ENCODE peak calls at places on chromosome 11, in five cellular contexts. U is K562, S is sigmoid colon, F is ovary, H is stomach. R is an unnamed sample.

GRCh38 chr11:118699508-118700220 is 20.2 kb upstream of the TREH start:
- DNase-seq in S (peak), U (no peak), F (no peak), H (no peak), R (no peak)

GRCh38 chr11:85627332-85627997 is at the start of gene DLG2:
- DNase-seq in H (no peak), U (no peak), S (no peak), F (no peak), R (peak)

GRCh38 chr11:134837166-134837886 is 425.3 kb upstream of the B3GAT1 start:
- DNase-seq in S (no peak), F (no peak), U (peak), H (no peak), R (no peak)

GRCh38 chr11:61685611-61685955 is 5.4 kb downstream of the DAGLA start:
- DNase-seq in U (no peak), H (no peak), S (no peak), F (no peak), R (no peak)

GRCh38 chr11:67283490-67283963 is 5.6 kb upstream of the ANKRD13D start:
- DNase-seq in H (no peak), F (no peak), S (peak), U (no peak), R (no peak)

GRCh38 chr11:43833657-43834073 is 47.0 kb upstream of the ALKBH3 start:
- DNase-seq in F (no peak), U (no peak), H (peak), S (no peak), R (no peak)

GRCh38 chr11:18243783-18244362 is 4.6 kb downstream of the SAA2 start:
- DNase-seq in F (no peak), U (peak), S (no peak), H (peak), R (peak)

GRCh38 chr11:87019582-87020271 is 18.0 kb upstream of the TMEM135 start:
- DNase-seq in S (no peak), F (no peak), H (no peak), U (no peak), R (no peak)

GRCh38 chr11:67698247-67698646 is 23.8 kb upstream of the ALDH3B2 start:
- DNase-seq in F (no peak), S (no peak), H (no peak), U (peak), R (no peak)

GRCh38 chr11:131297441-131297840 is 73.0 kb upstream of the NTM start:
- DNase-seq in U (no peak), F (no peak), S (no peak), H (no peak), R (no peak)

GRCh38 chr11:1087961-1088926 is 13.6 kb downstream of the MUC2 start:
- DNase-seq in S (peak), U (peak), H (no peak), F (no peak), R (peak)

GRCh38 chr11:131412061-131412460 is 41.6 kb downstream of the NTM start:
- DNase-seq in H (no peak), S (no peak), U (no peak), F (no peak), R (no peak)

GRCh38 chr11:32790916-32791315 is 3.5 kb downstream of the CCDC73 start:
- DNase-seq in U (no peak), H (no peak), S (no peak), F (no peak), R (no peak)

GRCh38 chr11:32796425-32796824 is 2.0 kb upstream of the CCDC73 start:
- DNase-seq in H (no peak), S (no peak), F (no peak), U (no peak), R (no peak)

GRCh38 chr11:32792948-32793475 is 1.4 kb downstream of the CCDC73 start:
- DNase-seq in U (peak), F (peak), H (peak), S (no peak), R (peak)

GRCh38 chr11:32794439-32794838 is at the start of gene CCDC73:
- DNase-seq in U (no peak), H (no peak), S (no peak), F (no peak), R (no peak)

GRCh38 chr11:32792111-32792947 is 2.1 kb downstream of the CCDC73 start:
- DNase-seq in H (no peak), F (no peak), U (no peak), S (no peak), R (no peak)
- H3K4me3 ChIP-seq in H (no peak), F (no peak), U (no peak), S (no peak), R (no peak)

GRCh38 chr11:5631426-5631825 is 6.6 kb downstream of the TRIM34 start:
- DNase-seq in S (no peak), F (no peak), U (no peak), H (no peak), R (no peak)

GRCh38 chr11:5626191-5626590 is 1.4 kb downstream of the TRIM34 start:
- DNase-seq in U (no peak), S (no peak), F (no peak), H (no peak), R (no peak)

DNA sequence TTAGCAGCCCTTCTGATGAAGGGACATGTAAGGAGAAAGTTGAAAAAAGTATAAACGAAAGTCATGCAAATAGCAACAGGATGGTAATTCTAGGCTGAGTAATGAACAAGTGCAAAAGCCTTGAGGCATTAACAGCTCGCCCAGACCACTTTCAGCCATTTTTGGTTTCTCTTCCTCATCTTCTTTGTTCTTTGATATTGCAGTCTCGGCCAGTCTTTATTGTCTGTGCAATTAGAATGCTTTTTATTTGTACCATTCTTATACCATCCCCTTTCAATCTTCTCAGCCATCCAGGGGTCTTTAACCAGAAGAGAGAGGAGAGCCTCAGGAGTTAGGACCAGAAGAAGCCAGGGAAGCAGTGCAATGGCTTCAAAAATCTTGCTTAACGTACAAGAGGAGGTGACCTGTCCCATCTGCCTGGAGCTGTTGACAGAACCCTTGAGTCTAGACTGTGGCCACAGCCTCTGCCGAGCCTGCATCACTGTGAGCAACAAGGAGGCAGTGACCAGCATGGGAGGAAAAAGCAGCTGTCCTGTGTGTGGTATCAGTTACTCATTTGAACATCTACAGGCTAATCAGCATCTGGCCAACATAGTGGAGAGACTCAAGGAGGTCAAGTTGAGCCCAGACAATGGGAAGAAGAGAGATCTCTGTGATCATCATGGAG is 7.3 kb downstream of the TRIM34 start:
- DNase-seq in U (no peak), F (no peak), S (no peak), H (no peak), R (no peak)
- TF ChIP-seq EP300 in U (no peak), F (no peak), S (no peak), H (no peak), R (no peak)

GRCh38 chr11:117220568-117220967 is 11.3 kb downstream of the PCSK7 start:
- DNase-seq in U (no peak), F (peak), S (peak), H (no peak), R (no peak)

GRCh38 chr11:117219455-117219854 is 12.4 kb downstream of the PCSK7 start:
- DNase-seq in S (peak), F (no peak), H (no peak), U (no peak), R (no peak)

GRCh38 chr11:117221775-117222517 is 9.9 kb downstream of the PCSK7 start:
- DNase-seq in U (no peak), H (peak), S (peak), F (peak), R (no peak)

GRCh38 chr11:117219995-117220394 is 11.9 kb downstream of the PCSK7 start:
- DNase-seq in U (no peak), S (peak), H (no peak), F (no peak), R (no peak)

GRCh38 chr11:117220999-117221774 is 10.7 kb downstream of the PCSK7 start:
- DNase-seq in S (peak), H (no peak), F (peak), U (no peak), R (no peak)
- H3K4me3 ChIP-seq in S (no peak), H (no peak), F (no peak), U (no peak), R (no peak)

GRCh38 chr11:126864934-126865333 is 135.6 kb downstream of the KIRREL3 start:
- DNase-seq in F (no peak), S (no peak), U (no peak), H (no peak), R (no peak)

GRCh38 chr11:126861796-126862195 is 138.8 kb downstream of the KIRREL3 start:
- DNase-seq in F (no peak), S (no peak), H (no peak), U (no peak), R (no peak)

GRCh38 chr11:126863294-126863997 is 137.1 kb downstream of the KIRREL3 start:
- DNase-seq in F (no peak), H (no peak), S (no peak), U (no peak), R (no peak)

GRCh38 chr11:126857860-126858808 is 142.4 kb downstream of the KIRREL3 start:
- DNase-seq in H (no peak), S (no peak), U (no peak), F (no peak), R (no peak)

GRCh38 chr11:126862664-126863247 is 137.8 kb downstream of the KIRREL3 start:
- DNase-seq in H (no peak), U (no peak), F (no peak), S (no peak), R (no peak)
- TF ChIP-seq EP300 in H (no peak), U (no peak), F (no peak), S (no peak), R (no peak)

GRCh38 chr11:120563698-120564572 is 52.4 kb downstream of the GRIK4 start:
- DNase-seq in U (no peak), F (peak), S (no peak), H (no peak), R (no peak)
- H3K4me3 ChIP-seq in U (no peak), F (peak), S (no peak), H (peak), R (no peak)

GRCh38 chr11:100546714-100547113 is 140.4 kb upstream of the ARHGAP42 start:
- DNase-seq in F (no peak), H (no peak), S (no peak), U (no peak), R (no peak)
- TF ChIP-seq EP300 in F (no peak), H (no peak), S (no peak), U (no peak), R (no peak)

GRCh38 chr11:46278387-46279173 is 1.1 kb downstream of the CREB3L1 start:
- DNase-seq in S (peak), H (peak), U (peak), F (peak), R (peak)

GRCh38 chr11:46285173-46285572 is 7.7 kb downstream of the CREB3L1 start:
- DNase-seq in U (no peak), H (no peak), F (no peak), S (no peak), R (no peak)

GRCh38 chr11:46277623-46278386 is at the start of gene CREB3L1:
- DNase-seq in U (peak), F (peak), H (peak), S (peak), R (peak)

GRCh38 chr11:46279393-46280099 is 2.1 kb downstream of the CREB3L1 start:
- DNase-seq in H (peak), S (peak), U (no peak), F (peak), R (no peak)

DNA sequence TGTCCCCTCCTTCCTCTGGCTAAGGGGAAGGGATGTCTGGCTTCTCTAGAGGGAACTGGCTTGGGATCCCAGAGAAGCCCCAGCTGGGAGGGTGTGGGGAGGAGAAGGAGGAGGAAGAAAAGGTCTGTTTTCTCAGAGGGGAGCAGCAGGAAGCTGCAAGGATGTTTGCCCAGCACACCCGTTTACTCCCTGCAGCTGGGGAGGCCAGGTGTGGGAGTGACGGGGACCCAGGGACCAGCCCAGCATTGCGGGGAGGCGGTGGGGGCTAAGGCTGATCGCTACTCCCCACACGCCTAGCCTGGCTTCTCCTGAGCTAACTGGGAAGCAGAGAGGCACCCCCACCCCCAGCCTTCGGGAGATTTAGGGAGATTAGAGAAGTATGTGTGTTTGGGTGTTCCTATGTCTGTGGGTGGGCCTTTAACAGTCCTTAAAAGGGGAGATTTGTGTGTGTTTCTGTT is 3.9 kb downstream of the CREB3L1 start:
- DNase-seq in H (peak), U (peak), S (peak), F (peak), R (no peak)
- H3K4me3 ChIP-seq in H (peak), U (peak), S (no peak), F (no peak), R (peak)

GRCh38 chr11:35337136-35337918 is 82.0 kb downstream of the SLC1A2 start:
- DNase-seq in F (no peak), H (no peak), S (no peak), U (peak), R (no peak)
- TF ChIP-seq EP300 in F (no peak), H (no peak), S (no peak), U (peak), R (peak)

DNA sequence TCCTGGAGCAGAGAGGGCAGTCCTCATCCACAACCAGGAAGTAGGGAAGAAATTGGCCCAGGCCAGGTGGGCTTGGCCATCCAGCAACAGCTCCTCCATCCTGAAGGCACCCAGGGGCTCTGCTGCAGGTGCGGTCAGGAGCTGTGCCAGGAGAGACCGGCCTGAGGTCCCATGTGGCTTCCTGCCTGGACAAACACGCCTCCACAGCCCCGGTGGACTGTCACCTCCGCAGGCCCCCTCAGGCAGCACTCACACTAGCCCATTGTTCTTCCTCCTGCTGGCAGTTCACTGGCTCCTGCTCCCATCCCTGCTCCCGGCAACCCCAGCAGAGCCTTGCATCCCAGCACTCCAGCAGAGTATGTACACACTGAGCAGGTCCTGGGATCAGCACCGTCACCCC is 16.0 kb upstream of the POU2AF1 start:
- DNase-seq in U (no peak), S (no peak), H (peak), F (no peak), R (no peak)
- H3K4me3 ChIP-seq in U (no peak), S (no peak), H (no peak), F (no peak), R (no peak)

DNA sequence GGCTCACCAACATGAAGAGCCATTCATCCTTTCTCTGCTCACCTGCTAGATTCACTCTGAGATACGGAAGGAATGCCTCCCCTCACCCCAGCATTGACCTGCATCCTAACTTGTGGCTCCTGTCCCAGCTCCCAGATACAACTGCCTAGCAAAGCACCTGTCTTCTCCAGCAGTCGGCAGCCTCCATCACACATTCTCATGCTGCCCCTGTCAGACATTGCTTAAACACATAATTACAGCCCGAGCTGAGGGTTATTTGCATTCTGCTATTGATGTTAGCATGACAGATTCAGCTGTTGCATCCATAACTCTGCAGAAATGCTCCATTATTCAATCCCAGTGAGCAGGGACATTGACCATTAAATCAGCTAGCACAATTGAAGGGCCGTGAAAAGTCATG is 184.4 kb upstream of the NARS2 start:
- DNase-seq in F (no peak), H (no peak), S (no peak), U (no peak), R (no peak)
- TF ChIP-seq EP300 in F (no peak), H (no peak), S (no peak), U (no peak), R (no peak)

R was measured in upper lobe of left lung.